ENCODE peak calls at places on chromosomes 4 and X, in eight cellular contexts. F, L, S, U, G, D, P and N are unnamed samples.

GRCh38 chrX:110403839-110404238 is 45.2 kb downstream of the RTL9 start:
- DNase-seq in F (no peak), L (no peak), S (no peak), U (no peak), G (no peak), D (no peak), P (no peak), N (no peak)

GRCh38 chr4:37568494-37568893 is 117.7 kb downstream of the RELL1 start:
- DNase-seq in F (no peak), L (no peak), S (no peak), U (no peak), G (no peak), D (no peak), P (no peak), N (no peak)

GRCh38 chr4:60948008-60948407 is 252.1 kb upstream of the ADGRL3 start:
- DNase-seq in F (peak; percentile 74), L (no peak), S (no peak), U (no peak), G (no peak), D (no peak), P (no peak), N (no peak)

GRCh38 chrX:51866156-51866555 is 27.3 kb upstream of the MAGED1 start:
- DNase-seq in F (no peak), L (no peak), S (no peak), U (no peak), G (no peak), D (no peak), P (no peak), N (no peak)

GRCh38 chr4:3263053-3263958 is 14.3 kb downstream of the MSANTD1 start:
- DNase-seq in F (no peak), L (no peak), S (peak; percentile 1), U (no peak), G (no peak), D (peak; percentile 20), P (no peak), N (no peak)

GRCh38 chr4:98166025-98166730 is 22.9 kb upstream of the STPG2 start:
- DNase-seq in F (peak; percentile 90), L (no peak), S (no peak), U (no peak), G (peak; percentile 41), D (no peak), P (no peak), N (no peak)

GRCh38 chr4:40212674-40213504 is 16.1 kb downstream of the RHOH start:
- DNase-seq in F (no peak), L (no peak), S (no peak), U (no peak), G (no peak), D (no peak), P (no peak), N (no peak)

GRCh38 chrX:110588853-110589252 is 206.8 kb downstream of the CHRDL1 start:
- DNase-seq in F (no peak), L (no peak), S (no peak), U (peak; percentile 23), G (no peak), D (no peak), P (no peak), N (no peak)

GRCh38 chr4:69828828-69829227 is 31.1 kb downstream of the SULT1E1 start:
- DNase-seq in F (no peak), L (no peak), S (no peak), U (no peak), G (no peak), D (no peak), P (no peak), N (no peak)

GRCh38 chr4:58688603-58689002 is 1578.4 kb upstream of the IGFBP7 start:
- DNase-seq in F (no peak), L (no peak), S (no peak), U (no peak), G (no peak), D (no peak), P (no peak), N (no peak)

GRCh38 chr4:10656988-10657387 is 27.6 kb downstream of the CLNK start:
- DNase-seq in F (peak; percentile 89), L (no peak), S (no peak), U (peak; percentile 14), G (peak; percentile 63), D (no peak), P (no peak), N (no peak)

GRCh38 chr4:152590179-152591031 is 54.5 kb upstream of the FBXW7 start:
- DNase-seq in F (peak; percentile 60), L (no peak), S (no peak), U (peak; percentile 90), G (no peak), D (peak; percentile 56), P (no peak), N (no peak)

GRCh38 chrX:1452497-1453389 is at the start of gene ASMTL:
- DNase-seq in F (peak; percentile 96), L (peak; percentile 99), S (peak; percentile 100), U (peak; percentile 100), G (peak; percentile 91), D (peak; percentile 99), P (peak; percentile 92), N (peak; percentile 98)

GRCh38 chr4:165152527-165152926 is 39.9 kb upstream of the TMEM192 start:
- DNase-seq in F (no peak), L (no peak), S (no peak), U (no peak), G (no peak), D (no peak), P (no peak), N (no peak)

GRCh38 chrX:134688181-134688580 is 29.9 kb upstream of the PLAC1 start:
- DNase-seq in F (peak; percentile 34), L (no peak), S (no peak), U (no peak), G (no peak), D (no peak), P (no peak), N (no peak)

DNA sequence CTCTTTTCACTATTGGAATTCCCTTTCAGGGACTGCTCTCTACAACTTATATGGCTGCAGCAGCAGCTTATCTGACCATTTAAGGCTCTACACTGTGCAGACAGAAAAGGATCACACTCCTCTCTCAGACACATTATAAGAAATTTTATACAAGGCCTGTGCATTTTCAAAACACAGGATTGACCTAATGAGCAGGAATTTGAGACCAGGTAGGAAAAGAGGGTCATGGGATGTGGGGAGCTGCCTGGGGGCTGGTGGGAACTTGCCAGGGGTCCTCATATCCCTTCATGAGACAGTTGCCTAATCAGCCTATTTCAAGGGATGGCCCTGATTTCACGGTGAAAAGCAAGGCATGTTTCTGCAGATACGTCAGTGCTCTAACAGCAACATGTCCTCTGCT is 77.1 kb downstream of the SORBS2 start:
- DNase-seq in F (no peak), L (no peak), S (no peak), U (no peak), G (no peak), D (no peak), P (no peak), N (no peak)
- H3K4me1 ChIP-seq in F (no peaks in the 10 kb centered on the region), L (peaks cover 40% of the 10 kb centered on the region), S (peaks cover 30% of the 10 kb centered on the region), U (peaks cover 3% of the 10 kb centered on the region), G (no peaks in the 10 kb centered on the region), D (peaks cover 6% of the 10 kb centered on the region), P (peaks cover 33% of the 10 kb centered on the region), N (peaks cover 53% of the 10 kb centered on the region)

GRCh38 chr4:23969635-23970034 is 79.8 kb upstream of the PPARGC1A start:
- DNase-seq in F (no peak), L (no peak), S (no peak), U (no peak), G (no peak), D (no peak), P (no peak), N (no peak)

GRCh38 chr4:23970193-23970850 is 80.5 kb upstream of the PPARGC1A start:
- DNase-seq in F (no peak), L (no peak), S (no peak), U (no peak), G (no peak), D (no peak), P (peak; percentile 75), N (peak; percentile 18)

GRCh38 chr4:23962462-23962861 is 72.6 kb upstream of the PPARGC1A start:
- DNase-seq in F (no peak), L (no peak), S (no peak), U (peak; percentile 30), G (no peak), D (no peak), P (no peak), N (no peak)

GRCh38 chr4:23967281-23967680 is 77.4 kb upstream of the PPARGC1A start:
- DNase-seq in F (no peak), L (no peak), S (no peak), U (no peak), G (no peak), D (no peak), P (no peak), N (no peak)

DNA sequence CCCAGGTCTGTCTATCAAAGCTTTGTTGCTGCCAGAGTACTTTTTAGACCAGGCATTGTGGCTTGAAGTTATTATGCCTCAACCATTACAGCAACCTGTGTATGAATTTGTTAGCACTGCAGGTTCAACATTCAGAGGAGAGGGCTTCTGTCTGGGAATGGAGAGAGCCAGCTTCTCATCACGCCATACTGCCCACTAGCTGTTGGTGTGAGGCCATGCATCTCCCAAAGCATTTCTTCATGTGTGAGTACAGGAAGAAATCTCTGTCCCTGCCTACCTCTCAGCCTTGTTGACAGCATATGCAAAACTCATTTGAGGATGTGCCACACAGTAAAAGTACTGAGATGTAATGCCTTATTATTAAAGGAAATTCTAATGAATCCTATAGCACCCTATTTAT is 76.9 kb upstream of the PPARGC1A start:
- DNase-seq in F (no peak), L (peak; percentile 67), S (peak; percentile 45), U (no peak), G (no peak), D (peak; percentile 16), P (no peak), N (peak; percentile 15)
- TF ChIP-seq EZH2phosphoT487 in F (no peak), L (no peak), S (no peak), U (no peak), G (no peak), D (no peak), P (no peak), N (no peak)

GRCh38 chr4:89298788-89299152 is 8.8 kb downstream of the GPRIN3 start:
- DNase-seq in F (peak; percentile 9), L (no peak), S (no peak), U (no peak), G (no peak), D (no peak), P (peak; percentile 77), N (peak; percentile 76)
- TF ChIP-seq CTCF in F (no peak), L (no peak), S (no peak), U (no peak), G (no peak), D (no peak), P (peak; percentile 22), N (no peak)

GRCh38 chrX:154382483-154383069 is 3.5 kb downstream of the EMD start:
- DNase-seq in F (peak; percentile 39), L (no peak), S (no peak), U (no peak), G (no peak), D (no peak), P (no peak), N (no peak)

GRCh38 chrX:154380153-154380552 is 1.1 kb downstream of the EMD start:
- DNase-seq in F (no peak), L (no peak), S (no peak), U (no peak), G (no peak), D (no peak), P (no peak), N (no peak)

GRCh38 chrX:154380787-154381186 is 1.7 kb downstream of the EMD start:
- DNase-seq in F (no peak), L (no peak), S (no peak), U (no peak), G (no peak), D (no peak), P (no peak), N (no peak)

GRCh38 chrX:154379569-154379951 is 465 bp downstream of the EMD start:
- DNase-seq in F (no peak), L (no peak), S (no peak), U (no peak), G (no peak), D (no peak), P (no peak), N (no peak)

GRCh38 chrX:154381271-154381670 is 2.2 kb downstream of the EMD start:
- DNase-seq in F (no peak), L (peak; percentile 79), S (peak; percentile 73), U (no peak), G (no peak), D (no peak), P (no peak), N (no peak)
- H3K4me1 ChIP-seq in F (peaks cover 14% of the 10 kb centered on the region), L (peaks cover 4% of the 10 kb centered on the region), S (peaks cover 4% of the 10 kb centered on the region), U (peaks cover 10% of the 10 kb centered on the region), G (peaks cover 8% of the 10 kb centered on the region), D (no peaks in the 10 kb centered on the region), P (no peaks in the 10 kb centered on the region), N (peaks cover 22% of the 10 kb centered on the region)